ENCODE peak calls at places on chromosomes 2 and 18, in six cellular contexts. J is stimulated activated CD4-positive, alpha-beta T cell treated with anti-CD3 and anti-CD28 coated beads, Interleukin-2, amount 100 ng/mL, for 48 hours; B is SHP77 treated with DMSO at 0.1 percent for 48 hours; Z is fibroblast of lung; U is NCI-H1105 treated with DMSO at 0.1 percent for 48 hours; F is HEK293T. H is an unnamed sample.

GRCh38 chr2:20343128-20343527 is 7.5 kb downstream of the PUM2 start:
- DNase-seq in J (no peak), B (no peak), Z (peak; percentile 38), U (no peak), F (no peak), H (peak; percentile 31)

GRCh38 chr2:181770145-181770544 is 89.8 kb upstream of the NEUROD1 start:
- DNase-seq in J (no peak), B (no peak), Z (no peak), U (no peak), F (no peak), H (peak; percentile 92)

GRCh38 chr2:21251216-21251971 is 127.6 kb downstream of the TDRD15 start:
- DNase-seq in J (no peak), B (peak; percentile 66), Z (no peak), U (peak; percentile 79), F (no peak), H (no peak)

GRCh38 chr2:100752628-100753333 is 67.2 kb upstream of the NPAS2 start:
- DNase-seq in J (no peak), B (no peak), Z (peak; percentile 88), U (no peak), F (no peak), H (peak; percentile 97)

GRCh38 chr2:118388771-118389170 is 300.5 kb downstream of the INSIG2 start:
- DNase-seq in J (no peak), B (no peak), Z (peak; percentile 55), U (no peak), F (no peak), H (peak; percentile 93)

GRCh38 chr18:79552696-79553095 is 126.9 kb upstream of the CTDP1 start:
- DNase-seq in J (no peak), B (no peak), Z (no peak), U (no peak), F (no peak), H (no peak)

GRCh38 chr18:52009958-52010357 is 330.0 kb upstream of the DCC start:
- DNase-seq in J (no peak), B (no peak), Z (no peak), U (no peak), F (no peak), H (no peak)

GRCh38 chr2:47015206-47015605 is 99.6 kb upstream of the MCFD2 start:
- DNase-seq in J (no peak), B (no peak), Z (peak; percentile 21), U (no peak), F (no peak), H (no peak)

GRCh38 chr2:52145005-52145404 is 1113.1 kb upstream of the NRXN1 start:
- DNase-seq in J (no peak), B (no peak), Z (peak; percentile 27), U (no peak), F (no peak), H (no peak)

GRCh38 chr2:19649785-19650380 is 251.9 kb downstream of the TTC32 start:
- DNase-seq in J (no peak), B (no peak), Z (peak; percentile 99), U (no peak), F (no peak), H (peak; percentile 100)

GRCh38 chr18:28151434-28151833 is 25.5 kb downstream of the CDH2 start:
- DNase-seq in J (no peak), B (no peak), Z (no peak), U (no peak), F (no peak), H (no peak)

GRCh38 chr18:14189858-14190257 is 57.6 kb upstream of the ZNF519 start:
- DNase-seq in J (no peak), B (no peak), Z (peak; percentile 39), U (no peak), F (no peak), H (peak; percentile 86)

GRCh38 chr2:84731185-84731584 is 149.7 kb downstream of the TRABD2A start:
- DNase-seq in J (no peak), B (no peak), Z (no peak), U (no peak), F (no peak), H (no peak)

GRCh38 chr18:3758531-3758930 is 308.6 kb downstream of the TGIF1 start:
- DNase-seq in J (no peak), B (no peak), Z (peak; percentile 76), U (no peak), F (no peak), H (peak; percentile 83)

GRCh38 chr18:10421859-10422258 is 32.6 kb upstream of the APCDD1 start:
- DNase-seq in J (no peak), B (no peak), Z (peak; percentile 59), U (no peak), F (no peak), H (peak; percentile 45)

GRCh38 chr18:56973487-56973886 is 173.4 kb upstream of the BOD1L2 start:
- DNase-seq in J (no peak), B (no peak), Z (peak; percentile 2), U (no peak), F (no peak), H (peak; percentile 13)

GRCh38 chr2:210558708-210559107 is 2.3 kb downstream of the CPS1 start:
- DNase-seq in J (no peak), B (peak; percentile 55), Z (no peak), U (peak; percentile 19), F (no peak), H (peak; percentile 28)

GRCh38 chr2:150663143-150663542 is 175.7 kb upstream of the RND3 start:
- DNase-seq in J (no peak), B (no peak), Z (peak; percentile 77), U (no peak), F (no peak), H (peak; percentile 84)

GRCh38 chr2:239596792-239597191 is 196.0 kb upstream of the HDAC4 start:
- DNase-seq in J (no peak), B (no peak), Z (no peak), U (no peak), F (no peak), H (no peak)

GRCh38 chr2:75896779-75897366 is 186.2 kb upstream of the GCFC2 start:
- DNase-seq in J (no peak), B (peak; percentile 9), Z (no peak), U (peak; percentile 52), F (peak; percentile 59), H (peak; percentile 45)

GRCh38 chr2:128585706-128586105 is 267.0 kb upstream of the HS6ST1 start:
- DNase-seq in J (no peak), B (no peak), Z (peak; percentile 87), U (no peak), F (no peak), H (peak; percentile 99)

GRCh38 chr2:96251721-96252292 is 14.0 kb downstream of the TMEM127 start:
- DNase-seq in J (no peak), B (no peak), Z (peak; percentile 93), U (peak; percentile 5), F (no peak), H (no peak)

GRCh38 chr18:40692871-40693270 is 1262.2 kb upstream of the PIK3C3 start:
- DNase-seq in J (no peak), B (no peak), Z (peak; percentile 17), U (no peak), F (no peak), H (no peak)

GRCh38 chr2:242046184-242046826 is 176.8 kb downstream of the RTP5 start:
- DNase-seq in J (no peak), B (no peak), Z (no peak), U (no peak), F (no peak), H (no peak)

GRCh38 chr2:160602073-160602472 is 108.5 kb upstream of the RBMS1 start:
- DNase-seq in J (no peak), B (no peak), Z (no peak), U (no peak), F (no peak), H (no peak)

GRCh38 chr2:73987948-73988700 is 3.4 kb downstream of the TET3 start:
- DNase-seq in J (no peak), B (no peak), Z (no peak), U (no peak), F (no peak), H (no peak)

GRCh38 chr2:221492606-221493005 is 79.5 kb downstream of the EPHA4 start:
- DNase-seq in J (no peak), B (no peak), Z (peak; percentile 39), U (no peak), F (no peak), H (no peak)

GRCh38 chr2:83471708-83472107 is 987.4 kb downstream of the SUCLG1 start:
- DNase-seq in J (no peak), B (peak; percentile 89), Z (no peak), U (peak; percentile 23), F (no peak), H (no peak)

GRCh38 chr18:48575301-48575657 is 36.4 kb downstream of the CTIF start:
- DNase-seq in J (no peak), B (no peak), Z (no peak), U (no peak), F (no peak), H (no peak)

GRCh38 chr2:240620859-240621258 is 4.4 kb upstream of the GPR35 start:
- DNase-seq in J (no peak), B (no peak), Z (no peak), U (no peak), F (no peak), H (no peak)

H was measured in bronchial epithelial cell.